ENCODE peak calls at places on chromosome 18, in four cellular contexts. A is K562, O is IMR-90, W is H1. Q is an unnamed sample.

GRCh38 chr18:50306944-50307343 is 19.5 kb upstream of the CXXC1 start:
- DNase-seq in A (no peak), O (peak; percentile 16), W (no peak), Q (no peak)

GRCh38 chr18:39966275-39966674 is 1988.8 kb upstream of the PIK3C3 start:
- DNase-seq in A (no peak), O (no peak), W (peak; percentile 54), Q (no peak)

GRCh38 chr18:66534110-66534509 is 69.8 kb downstream of the CDH19 start:
- DNase-seq in A (no peak), O (no peak), W (no peak), Q (no peak)

GRCh38 chr18:9172506-9173127 is 36.0 kb downstream of the ANKRD12 start:
- DNase-seq in A (no peak), O (no peak), W (no peak), Q (no peak)

GRCh38 chr18:54223568-54224241 is 764 bp downstream of the MBD2 start:
- DNase-seq in A (peak; percentile 29), O (peak; percentile 92), W (peak; percentile 53), Q (no peak)

GRCh38 chr18:12008842-12009580 is 27.7 kb downstream of the IMPA2 start:
- DNase-seq in A (no peak), O (no peak), W (no peak), Q (no peak)

GRCh38 chr18:36828157-36828629 is 609 bp downstream of the TPGS2 start:
- DNase-seq in A (no peak), O (peak; percentile 55), W (no peak), Q (no peak)

GRCh38 chr18:45993441-45993840 is 26.3 kb upstream of the EPG5 start:
- DNase-seq in A (no peak), O (peak; percentile 91), W (no peak), Q (no peak)

GRCh38 chr18:9055185-9055584 is 47.3 kb upstream of the NDUFV2 start:
- DNase-seq in A (no peak), O (peak; percentile 86), W (no peak), Q (peak; percentile 47)

GRCh38 chr18:5890261-5890605 is 5.1 kb downstream of the TMEM200C start:
- DNase-seq in A (no peak), O (no peak), W (peak; percentile 78), Q (no peak)

GRCh38 chr18:46055841-46056240 is 16.2 kb downstream of the PSTPIP2 start:
- DNase-seq in A (no peak), O (no peak), W (no peak), Q (no peak)

GRCh38 chr18:66495844-66496243 is 108.0 kb downstream of the CDH19 start:
- DNase-seq in A (no peak), O (no peak), W (peak; percentile 85), Q (no peak)

DNA sequence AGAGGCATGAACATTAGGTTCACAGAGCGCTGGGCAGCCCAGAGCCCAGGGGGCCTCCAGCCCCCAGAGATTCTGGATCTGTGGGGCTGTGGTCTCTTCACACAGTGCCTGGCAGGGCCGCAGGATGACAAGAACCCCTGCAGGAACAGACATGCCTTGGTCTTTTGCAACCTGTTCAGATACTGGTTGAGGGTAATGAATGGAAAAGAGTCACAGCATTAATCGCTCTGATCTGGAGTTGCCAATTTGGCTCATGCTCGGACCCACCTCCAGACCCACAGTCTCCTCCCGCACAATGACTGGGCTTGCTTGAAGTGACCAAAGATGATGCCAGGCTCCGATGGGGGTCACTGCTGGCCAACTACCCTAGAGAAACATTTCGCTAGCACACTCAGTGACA is 229.4 kb upstream of the SMAD2 start:
- DNase-seq in A (no peak), O (no peak), W (no peak), Q (no peak)
- TF ChIP-seq MAFK in A (no peak), O (no peak), W (no peak), Q (no peak)

GRCh38 chr18:74950479-74950878 is 258.5 kb downstream of the PTGR3 start:
- DNase-seq in A (no peak), O (no peak), W (no peak), Q (no peak)

GRCh38 chr18:74947417-74947816 is 261.5 kb downstream of the PTGR3 start:
- DNase-seq in A (no peak), O (no peak), W (no peak), Q (no peak)

GRCh38 chr18:74951165-74951760 is 257.7 kb downstream of the PTGR3 start:
- DNase-seq in A (no peak), O (peak; percentile 99), W (no peak), Q (peak; percentile 69)

GRCh38 chr18:74947875-74948274 is 261.1 kb downstream of the PTGR3 start:
- DNase-seq in A (no peak), O (no peak), W (no peak), Q (no peak)

DNA sequence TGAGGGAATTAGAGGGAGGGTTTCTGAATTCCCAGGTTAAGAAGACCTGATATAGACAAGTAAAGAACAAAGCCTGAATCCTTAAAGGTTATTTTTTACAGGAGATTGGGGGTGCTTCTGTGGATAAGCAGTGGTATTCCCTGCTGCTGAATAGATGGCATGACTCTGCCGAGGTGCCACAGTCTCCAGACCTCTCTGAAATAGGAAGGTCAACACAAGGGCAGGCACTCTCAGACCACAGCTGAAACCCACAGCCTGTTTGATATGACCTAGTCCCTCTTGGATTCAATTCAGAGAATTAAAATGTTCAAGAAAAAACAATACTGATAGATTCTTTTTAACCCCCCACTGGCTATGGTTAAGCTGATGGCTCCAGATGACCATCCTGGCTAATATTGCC is 259.3 kb downstream of the PTGR3 start:
- DNase-seq in A (no peak), O (no peak), W (no peak), Q (no peak)
- TF ChIP-seq MAFK in A (no peak), O (no peak), W (no peak), Q (no peak)

DNA sequence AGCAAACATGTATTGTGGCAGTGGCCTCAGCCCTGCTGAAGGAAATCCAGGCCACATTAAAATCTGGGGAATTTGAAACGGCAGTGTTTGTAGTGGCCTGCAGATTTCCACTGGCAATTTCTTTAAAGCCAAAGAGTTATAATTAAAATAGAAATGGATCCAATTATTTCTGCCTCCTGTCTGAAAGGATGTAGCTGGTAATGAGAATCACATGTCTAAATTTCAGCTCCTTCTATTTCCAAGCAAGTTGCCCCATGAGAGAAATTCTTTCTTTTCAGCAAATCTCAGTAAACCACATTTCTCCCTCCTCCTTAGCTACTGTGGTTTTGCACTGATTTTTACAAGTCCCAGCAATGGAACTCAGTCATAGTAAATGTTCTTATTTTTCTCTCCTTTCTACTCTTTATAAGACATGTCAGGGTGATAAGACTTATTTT is 55.4 kb upstream of the ZNF396 start:
- DNase-seq in A (no peak), O (no peak), W (no peak), Q (no peak)
- TF ChIP-seq MAFK in A (no peak), O (no peak), W (no peak), Q (no peak)

GRCh38 chr18:32238635-32239268 is 48.9 kb downstream of the MEP1B start:
- DNase-seq in A (no peak), O (no peak), W (no peak), Q (no peak)
- TF ChIP-seq MAFK in A (no peak), O (no peak), W (no peak), Q (no peak)

GRCh38 chr18:65326831-65327230 is 424.0 kb upstream of the CDH7 start:
- DNase-seq in A (no peak), O (no peak), W (no peak), Q (no peak)

DNA sequence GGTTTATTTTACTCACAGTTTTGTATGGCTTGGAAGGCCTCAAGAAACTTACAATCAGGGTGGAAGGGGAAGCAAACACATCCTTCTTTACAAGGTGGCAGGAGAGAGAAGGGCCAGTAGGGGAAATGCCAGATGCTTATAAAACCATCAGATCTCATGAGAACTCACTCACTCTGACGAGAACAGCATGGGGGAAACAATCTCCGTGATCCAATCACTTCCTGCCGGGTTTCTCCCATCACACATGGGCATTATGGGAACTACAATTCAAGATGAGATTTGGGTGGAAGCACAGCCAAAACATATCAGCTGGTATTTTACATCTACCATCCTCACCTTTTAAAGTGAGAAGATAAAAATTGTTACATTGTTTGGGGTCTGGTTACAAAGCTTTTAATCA is 427.9 kb upstream of the CDH7 start:
- DNase-seq in A (no peak), O (no peak), W (no peak), Q (no peak)
- TF ChIP-seq MAFK in A (no peak), O (no peak), W (no peak), Q (no peak)

Q was measured in A549.